ENCODE peak calls at places on chromosomes 11 and 22, in seven cellular contexts. D, H, I, W, O, Q and P are unnamed samples.

GRCh38 chr11:69488543-69488940 is 7.1 kb downstream of the LINC01488 start:
- DNase-seq in I (no peak), Q (no peak), O (no peak), H (no peak), D (no peak), W (no peak), P (no peak)

GRCh38 chr22:44842417-44842816 is 90.0 kb downstream of the ARHGAP8 start:
- DNase-seq in I (no peak), W (no peak), Q (no peak), O (no peak), H (no peak), D (no peak), P (no peak)

GRCh38 chr11:29527391-29527936 is 489.4 kb downstream of the KCNA4 start:
- DNase-seq in I (peak), D (peak), O (peak), Q (no peak), W (no peak), H (peak), P (no peak)

GRCh38 chr11:3026803-3027202 is 30.4 kb downstream of the CARS1 start:
- DNase-seq in D (no peak), W (no peak), H (no peak), O (no peak), Q (no peak), I (no peak), P (no peak)

GRCh38 chr11:93741882-93742226 is 382 bp downstream of the C11orf54 start:
- DNase-seq in I (peak), Q (no peak), O (peak), H (peak), D (no peak), W (no peak), P (no peak)

GRCh38 chr11:12085371-12086251 is 24.8 kb upstream of the MICAL2 start:
- DNase-seq in O (peak), I (no peak), Q (no peak), H (no peak), D (peak), W (no peak), P (no peak)

GRCh38 chr11:17979770-17980371 is 33.0 kb downstream of the SERGEF start:
- DNase-seq in H (no peak), Q (peak), W (peak), D (peak), I (peak), O (peak), P (peak)

GRCh38 chr11:64065712-64066111 is 30.0 kb downstream of the FLRT1 start:
- DNase-seq in H (no peak), W (no peak), Q (no peak), O (no peak), D (no peak), I (no peak), P (no peak)

GRCh38 chr11:65791719-65792213 is 4.9 kb downstream of the OVOL1 start:
- DNase-seq in O (no peak), Q (no peak), W (peak), D (peak), I (peak), H (no peak), P (peak)